ENCODE peak calls at places on chromosome X, in ten cellular contexts. U is testis, G is ovary, O is body of pancreas, Z is breast epithelium, N is heart left ventricle, X is IMR-90, D is spleen, V is esophagus squamous epithelium, F is suprapubic skin. M is an unnamed sample. For H3K27me3, the result is how much of the 10 kb centered on the place peaks cover.

GRCh38 chrX:37332987-37333658 is 16.0 kb upstream of the PRRG1 start:
- DNase-seq in F (no peak), U (no peak), Z (no peak), D (no peak), G (no peak), O (no peak), X (peak), N (no peak), V (no peak), M (no peak)

GRCh38 chrX:45329217-45329616 is 128.5 kb upstream of the DIPK2B start:
- DNase-seq in Z (no peak), G (no peak), F (no peak), V (no peak), N (no peak), D (no peak), O (no peak), X (no peak), U (no peak), M (no peak)

GRCh38 chrX:129980043-129980442 is 2.4 kb upstream of the BCORL1 start:
- DNase-seq in Z (no peak), G (peak), X (no peak), F (no peak), N (peak), U (peak), V (no peak), O (peak), D (peak), M (peak)

GRCh38 chrX:102899940-102900916 is 36.8 kb upstream of the RAB40AL start:
- DNase-seq in F (peak), V (no peak), U (peak), Z (peak), N (no peak), G (peak), O (peak), D (no peak), X (peak), M (peak)

GRCh38 chrX:78595901-78596502 is 63.1 kb downstream of the RTL3 start:
- DNase-seq in O (no peak), N (no peak), G (no peak), Z (no peak), F (no peak), D (no peak), X (no peak), V (no peak), U (peak), M (no peak)

GRCh38 chrX:129984196-129984962 is 1.9 kb downstream of the BCORL1 start:
- DNase-seq in Z (no peak), V (no peak), U (peak), N (peak), X (no peak), F (no peak), D (peak), O (peak), G (peak), M (peak)

GRCh38 chrX:110081740-110082139 is 78.8 kb downstream of the TMEM164 start:
- DNase-seq in Z (no peak), O (peak), U (no peak), V (no peak), N (no peak), X (peak), F (no peak), G (peak), D (no peak), M (no peak)

GRCh38 chrX:143788265-143788664 is 67.7 kb upstream of the SPANXN2 start:
- DNase-seq in V (no peak), Z (no peak), X (no peak), G (no peak), O (no peak), F (no peak), D (no peak), U (peak), N (no peak), M (no peak)

GRCh38 chrX:120406638-120407037 is 44.7 kb downstream of the ATP1B4 start:
- DNase-seq in G (no peak), U (no peak), D (no peak), Z (no peak), F (no peak), X (no peak), O (no peak), N (no peak), V (no peak), M (no peak)

GRCh38 chrX:120401301-120401700 is 39.4 kb downstream of the ATP1B4 start:
- DNase-seq in V (no peak), O (no peak), Z (no peak), F (no peak), N (no peak), D (no peak), X (no peak), G (no peak), U (no peak), M (no peak)

GRCh38 chrX:120408168-120408567 is 46.3 kb downstream of the ATP1B4 start:
- DNase-seq in U (no peak), N (no peak), O (no peak), V (no peak), Z (no peak), D (no peak), G (no peak), F (no peak), X (no peak), M (no peak)

GRCh38 chrX:120402363-120402762 is 40.5 kb downstream of the ATP1B4 start:
- DNase-seq in V (no peak), O (no peak), Z (no peak), G (no peak), U (no peak), D (no peak), N (no peak), X (no peak), F (no peak), M (no peak)
- TF ChIP-seq POLR2A in V (no peak), O (no peak), Z (no peak), G (no peak), U (no peak), D (no peak), N (no peak), X (no peak), F (no peak), M (no peak)

GRCh38 chrX:68832101-68832416 is 3.2 kb downstream of the EFNB1 start:
- DNase-seq in V (no peak), N (no peak), F (peak), X (peak), D (no peak), Z (no peak), U (peak), O (no peak), G (peak), M (no peak)

GRCh38 chrX:68834371-68835103 is 5.7 kb downstream of the EFNB1 start:
- DNase-seq in F (peak), U (no peak), G (peak), N (no peak), D (no peak), V (no peak), O (no peak), Z (no peak), X (no peak), M (no peak)

GRCh38 chrX:68832516-68833447 is 4.0 kb downstream of the EFNB1 start:
- DNase-seq in G (peak), O (no peak), V (no peak), F (peak), N (no peak), U (no peak), Z (no peak), D (no peak), X (no peak), M (no peak)

GRCh38 chrX:68833855-68834331 is 5.1 kb downstream of the EFNB1 start:
- DNase-seq in X (no peak), Z (no peak), U (no peak), G (peak), V (no peak), O (no peak), N (no peak), D (no peak), F (no peak), M (no peak)

GRCh38 chrX:68833448-68833805 is 4.6 kb downstream of the EFNB1 start:
- DNase-seq in G (peak), Z (no peak), D (no peak), U (no peak), X (no peak), N (no peak), V (no peak), F (peak), O (no peak), M (no peak)
- H3K27me3 ChIP-seq in G (under half), Z (under half), D (under half), U (under half), X (under half), N (under half), V (under half), F (under half), O (under half), M (under half)

GRCh38 chrX:39903937-39904336 is 193.8 kb downstream of the BCOR start:
- DNase-seq in D (no peak), F (no peak), Z (no peak), O (no peak), G (no peak), U (no peak), X (peak), N (no peak), V (no peak), M (no peak)

GRCh38 chrX:39903343-39903742 is 194.4 kb downstream of the BCOR start:
- DNase-seq in F (no peak), Z (no peak), N (no peak), D (no peak), U (no peak), G (no peak), X (peak), V (no peak), O (no peak), M (no peak)

GRCh38 chrX:39905475-39905889 is 192.3 kb downstream of the BCOR start:
- DNase-seq in X (peak), U (peak), V (no peak), O (peak), D (no peak), F (no peak), N (no peak), G (peak), Z (no peak), M (no peak)

GRCh38 chrX:39905946-39906345 is 191.8 kb downstream of the BCOR start:
- DNase-seq in D (no peak), O (no peak), Z (no peak), X (no peak), F (no peak), V (no peak), U (no peak), N (no peak), G (no peak), M (no peak)

DNA sequence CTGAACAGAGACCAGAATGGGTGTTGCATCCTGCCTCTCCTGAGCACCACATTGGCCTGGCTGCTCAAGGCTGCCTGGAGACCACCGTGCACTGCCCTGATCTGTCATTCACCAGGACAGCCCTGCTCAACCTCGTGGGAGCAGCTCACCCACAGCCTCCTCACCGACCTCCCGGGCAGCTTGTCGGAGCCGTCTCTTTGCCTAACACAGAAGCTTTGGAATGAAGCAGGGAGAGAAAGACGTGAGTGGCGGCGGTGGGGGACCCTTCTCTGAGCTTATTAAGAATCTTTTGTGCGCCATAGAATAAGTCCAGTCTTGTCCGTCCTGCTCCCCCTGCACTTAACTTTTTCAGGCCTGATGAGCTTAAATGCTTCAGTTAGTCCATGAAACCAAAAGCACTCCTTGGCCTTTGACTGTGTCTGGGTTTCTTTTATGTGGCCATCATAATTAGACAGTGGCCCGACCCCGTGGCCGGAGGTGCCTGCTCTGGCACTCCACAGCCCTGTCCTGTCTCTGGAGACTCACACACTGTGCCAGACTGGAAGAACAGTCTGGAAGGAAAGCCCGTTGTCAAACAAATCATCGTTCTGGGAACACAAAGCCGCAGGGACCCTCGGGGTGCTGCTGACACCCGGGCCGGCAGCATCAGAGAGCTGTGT is 192.8 kb downstream of the BCOR start:
- DNase-seq in V (no peak), G (no peak), D (no peak), N (no peak), O (no peak), X (no peak), F (no peak), U (no peak), Z (no peak), M (no peak)
- H3K27ac ChIP-seq in V (no peak), G (peak), D (no peak), N (no peak), O (peak), X (no peak), F (no peak), U (no peak), Z (no peak), M (no peak)

GRCh38 chrX:1601051-1601767 is 9.8 kb downstream of the AKAP17A start:
- DNase-seq in D (peak), F (peak), V (no peak), G (no peak), O (no peak), U (no peak), N (no peak), Z (no peak), X (no peak), M (peak)
- TF ChIP-seq POLR2A in D (no peak), F (no peak), V (no peak), G (no peak), O (no peak), U (no peak), N (no peak), Z (no peak), X (no peak), M (no peak)

DNA sequence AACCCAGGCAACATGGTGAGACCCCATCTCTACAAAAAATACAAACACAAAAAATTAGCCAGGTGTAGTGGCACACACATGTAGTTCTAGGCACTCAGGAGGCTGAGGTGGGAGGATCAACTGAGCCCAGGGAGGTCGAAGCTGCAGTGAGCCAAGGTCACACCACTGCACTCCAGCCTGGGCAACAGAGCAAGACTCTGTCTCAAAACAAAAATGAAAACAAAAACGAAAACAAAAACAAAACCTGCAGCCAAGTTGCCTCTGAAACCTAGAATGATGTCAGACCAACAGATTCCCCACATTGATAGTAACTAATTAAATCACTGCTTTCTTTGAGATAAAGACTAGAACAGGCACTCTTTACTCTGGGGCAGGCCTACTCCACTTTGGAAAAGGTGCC is 104.5 kb downstream of the AMELX start:
- DNase-seq in G (no peak), F (no peak), N (no peak), V (no peak), X (no peak), U (no peak), O (no peak), D (no peak), Z (no peak), M (no peak)
- H3K27me3 ChIP-seq in G (under half), F (under half), N (under half), V (under half), X (under half), U (under half), O (under half), D (under half), Z (under half), M (under half)

DNA sequence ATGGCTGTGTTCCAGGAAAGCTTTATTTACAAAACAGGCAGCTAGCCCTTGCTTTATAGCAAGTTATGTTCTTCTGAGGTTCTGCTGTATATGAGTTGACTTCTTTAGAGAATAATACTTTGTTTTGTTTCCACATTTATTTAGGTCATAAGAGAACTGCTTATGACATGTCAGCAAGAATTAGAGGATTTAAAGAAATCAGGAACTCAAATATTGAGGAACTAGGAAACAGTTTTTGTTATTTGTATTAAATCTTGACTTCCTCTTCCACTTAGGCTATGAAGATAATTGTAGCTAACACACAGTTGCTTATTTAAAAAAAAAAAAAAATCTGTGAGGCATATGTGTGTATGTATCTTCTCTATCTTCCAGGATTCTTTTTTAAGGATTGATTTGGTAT is 14.3 kb downstream of the ZRSR2 start:
- DNase-seq in Z (no peak), N (no peak), F (no peak), V (no peak), X (no peak), D (no peak), U (no peak), O (no peak), G (no peak), M (no peak)
- H3K27ac ChIP-seq in Z (no peak), N (no peak), F (no peak), V (no peak), X (no peak), D (peak), U (no peak), O (no peak), G (no peak), M (no peak)

M was measured in tibial nerve.